ENCODE peak calls at places on chromosomes 12 and 14, in four cellular contexts. P, G, U and B are unnamed samples.

GRCh38 chr14:50037240-50037639 is 79.1 kb downstream of the VCPKMT start:
- DNase-seq in P (no peak), G (no peak), U (no peak), B (no peak)

GRCh38 chr12:3987571-3987970 is 114.4 kb upstream of the PARP11 start:
- DNase-seq in P (no peak), G (no peak), U (no peak), B (no peak)

GRCh38 chr12:105813201-105813600 is 325.6 kb downstream of the NUAK1 start:
- DNase-seq in P (no peak), G (no peak), U (no peak), B (no peak)

GRCh38 chr12:29799591-29799990 is 15.8 kb upstream of the TMTC1 start:
- DNase-seq in P (no peak), G (no peak), U (no peak), B (no peak)

GRCh38 chr12:63940295-63940997 is 95.9 kb downstream of the SRGAP1 start:
- DNase-seq in P (no peak), G (no peak), U (no peak), B (no peak)

GRCh38 chr14:68167019-68167716 is 347.6 kb downstream of the RAD51B start:
- DNase-seq in P (no peak), G (no peak), U (no peak), B (no peak)

GRCh38 chr12:95820096-95820703 is 29.6 kb upstream of the NTN4 start:
- DNase-seq in P (peak; percentile 72), G (no peak), U (no peak), B (peak; percentile 49)

GRCh38 chr12:108305520-108305919 is 33.6 kb downstream of the CMKLR1 start:
- DNase-seq in P (no peak), G (no peak), U (no peak), B (peak; percentile 48)

GRCh38 chr12:132797820-132798570 is 30.7 kb downstream of the GOLGA3 start:
- DNase-seq in P (no peak), G (no peak), U (no peak), B (no peak)

GRCh38 chr12:64558754-64559153 is 51.5 kb upstream of the RASSF3 start:
- DNase-seq in P (no peak), G (no peak), U (no peak), B (no peak)

GRCh38 chr14:67853207-67853606 is 33.6 kb downstream of the RAD51B start:
- DNase-seq in P (no peak), G (no peak), U (no peak), B (no peak)

GRCh38 chr12:75981773-75982564 is 49.6 kb downstream of the PHLDA1 start:
- DNase-seq in P (no peak), G (no peak), U (no peak), B (no peak)

GRCh38 chr12:32444895-32445294 is 45.5 kb downstream of the FGD4 start:
- DNase-seq in P (no peak), G (no peak), U (no peak), B (no peak)

GRCh38 chr12:53623526-53623925 is 2.7 kb downstream of the ATF7 start:
- DNase-seq in P (no peak), G (no peak), U (no peak), B (no peak)

GRCh38 chr14:57865450-57866198 is at the start of gene SLC35F4:
- DNase-seq in P (peak; percentile 5), G (no peak), U (no peak), B (peak; percentile 90)

GRCh38 chr12:45973526-45973925 is 16.8 kb downstream of the SCAF11 start:
- DNase-seq in P (no peak), G (no peak), U (no peak), B (no peak)

GRCh38 chr12:76276499-76277151 is 71.6 kb downstream of the BBS10 start:
- DNase-seq in P (no peak), G (no peak), U (no peak), B (no peak)

GRCh38 chr14:30569216-30569902 is 10.4 kb downstream of the G2E3 start:
- DNase-seq in P (no peak), G (no peak), U (no peak), B (no peak)

GRCh38 chr12:96233168-96233567 is 39.0 kb downstream of the ELK3 start:
- DNase-seq in P (no peak), G (no peak), U (no peak), B (no peak)

GRCh38 chr12:11941601-11942360 is 129.0 kb upstream of the BCL2L14 start:
- DNase-seq in P (no peak), G (no peak), U (no peak), B (no peak)

GRCh38 chr14:20692111-20692751 is 3.7 kb downstream of the ANG start:
- DNase-seq in P (no peak), G (no peak), U (peak; percentile 72), B (no peak)

GRCh38 chr14:75341639-75342038 is 63.0 kb downstream of the FOS start:
- DNase-seq in P (no peak), G (no peak), U (no peak), B (no peak)

GRCh38 chr12:75909714-75910451 is 121.7 kb downstream of the PHLDA1 start:
- DNase-seq in P (no peak), G (no peak), U (no peak), B (no peak)

GRCh38 chr14:30387856-30388255 is 171.1 kb upstream of the G2E3 start:
- DNase-seq in P (no peak), G (no peak), U (no peak), B (no peak)

GRCh38 chr12:25115677-25116076 is 79.3 kb downstream of the DNAI7 start:
- DNase-seq in P (no peak), G (no peak), U (no peak), B (no peak)

GRCh38 chr12:32566663-32567634 is 112.2 kb upstream of the DNM1L start:
- DNase-seq in P (no peak), G (no peak), U (no peak), B (no peak)

GRCh38 chr12:94650143-94651056 is at the start of gene TMCC3:
- DNase-seq in P (peak; percentile 28), G (no peak), U (peak; percentile 14), B (peak; percentile 73)

GRCh38 chr14:104678901-104679705 is 10.3 kb upstream of the INF2 start:
- DNase-seq in P (no peak), G (no peak), U (no peak), B (no peak)

GRCh38 chr14:104680806-104681688 is 8.4 kb upstream of the INF2 start:
- DNase-seq in P (peak; percentile 87), G (peak; percentile 83), U (no peak), B (no peak)

GRCh38 chr14:104681689-104682074 is 7.7 kb upstream of the INF2 start:
- DNase-seq in P (peak; percentile 91), G (no peak), U (no peak), B (peak; percentile 57)

GRCh38 chr14:104678346-104678745 is 11.1 kb upstream of the INF2 start:
- DNase-seq in P (no peak), G (no peak), U (no peak), B (peak; percentile 32)

DNA sequence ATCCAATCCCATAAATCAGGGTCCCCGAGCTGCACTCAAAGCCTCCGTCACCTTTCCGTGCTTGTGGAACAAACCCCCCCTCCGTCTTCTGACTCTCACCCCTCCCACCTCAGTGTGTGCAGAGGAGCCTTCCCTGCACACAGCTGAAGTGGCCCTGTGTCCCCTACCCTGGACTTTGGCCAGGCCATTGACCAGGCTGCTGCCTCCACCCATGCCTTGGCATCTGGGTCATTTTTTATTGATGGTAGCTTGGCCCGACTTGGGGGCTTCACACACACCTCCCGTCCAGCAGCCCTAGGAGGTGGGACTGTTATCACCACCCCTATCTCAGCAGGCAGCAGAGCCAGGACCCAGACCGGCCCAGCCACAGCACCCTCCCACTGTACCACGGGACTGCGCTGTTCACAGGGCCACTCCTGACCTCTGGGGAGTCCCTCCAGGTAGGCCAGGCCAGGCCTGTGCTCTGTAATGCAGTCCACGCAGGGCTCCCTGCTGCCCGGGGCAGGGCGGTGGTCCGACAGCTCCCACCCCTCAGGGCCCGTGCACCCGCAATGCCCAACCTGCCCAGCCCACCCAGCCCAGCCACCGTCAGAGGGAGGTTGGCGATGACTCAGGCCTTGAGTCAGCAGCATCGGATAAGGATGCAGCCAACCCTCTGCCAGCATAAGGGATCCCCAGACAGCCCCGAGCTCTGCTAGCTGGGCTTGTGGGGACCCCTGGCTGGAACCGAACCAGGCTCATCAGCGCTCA is 9.2 kb upstream of the INF2 start:
- DNase-seq in P (peak; percentile 85), G (no peak), U (no peak), B (peak; percentile 34)
- H3K4me1 ChIP-seq in P (peaks cover 78% of the 10 kb centered on the region), G (peaks cover 47% of the 10 kb centered on the region), U (peaks cover 27% of the 10 kb centered on the region), B (peaks cover 32% of the 10 kb centered on the region)

DNA sequence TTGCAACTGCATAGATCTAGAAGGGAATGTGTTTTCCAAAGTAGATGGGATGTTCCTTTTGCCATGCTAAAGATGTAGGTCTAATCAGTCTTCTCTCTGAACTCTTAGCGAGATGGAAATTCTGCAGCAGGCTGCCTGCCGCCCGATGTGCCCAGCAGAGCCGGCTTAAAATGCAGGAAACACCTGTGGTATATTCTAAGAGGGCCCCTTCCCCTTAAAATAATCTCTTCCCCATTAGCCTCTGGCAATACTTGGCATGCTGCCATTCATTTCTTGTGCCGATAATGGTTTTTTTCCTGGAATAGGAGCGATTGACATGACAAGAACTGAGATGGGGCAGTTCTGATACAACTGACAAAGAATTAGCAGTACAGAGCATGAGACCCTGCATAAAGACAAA is 29.9 kb upstream of the NTF3 start:
- DNase-seq in P (no peak), G (no peak), U (no peak), B (no peak)
- H3K4me1 ChIP-seq in P (no peaks in the 10 kb centered on the region), G (no peaks in the 10 kb centered on the region), U (no peaks in the 10 kb centered on the region), B (no peaks in the 10 kb centered on the region)

GRCh38 chr14:93964820-93965286 is 11.5 kb downstream of the ASB2 start:
- DNase-seq in P (no peak), G (no peak), U (no peak), B (no peak)

GRCh38 chr14:93963692-93964091 is 12.7 kb downstream of the ASB2 start:
- DNase-seq in P (no peak), G (peak; percentile 22), U (peak; percentile 56), B (no peak)

GRCh38 chr14:93964281-93964680 is 12.1 kb downstream of the ASB2 start:
- DNase-seq in P (no peak), G (no peak), U (no peak), B (no peak)

GRCh38 chr14:93965968-93966474 is 10.3 kb downstream of the ASB2 start:
- DNase-seq in P (no peak), G (no peak), U (no peak), B (no peak)

GRCh38 chr14:93965287-93965821 is 11.0 kb downstream of the ASB2 start:
- DNase-seq in P (peak; percentile 32), G (no peak), U (no peak), B (no peak)
- H3K4me1 ChIP-seq in P (peaks cover 14% of the 10 kb centered on the region), G (peaks cover 81% of the 10 kb centered on the region), U (peaks cover 44% of the 10 kb centered on the region), B (no peaks in the 10 kb centered on the region)

DNA sequence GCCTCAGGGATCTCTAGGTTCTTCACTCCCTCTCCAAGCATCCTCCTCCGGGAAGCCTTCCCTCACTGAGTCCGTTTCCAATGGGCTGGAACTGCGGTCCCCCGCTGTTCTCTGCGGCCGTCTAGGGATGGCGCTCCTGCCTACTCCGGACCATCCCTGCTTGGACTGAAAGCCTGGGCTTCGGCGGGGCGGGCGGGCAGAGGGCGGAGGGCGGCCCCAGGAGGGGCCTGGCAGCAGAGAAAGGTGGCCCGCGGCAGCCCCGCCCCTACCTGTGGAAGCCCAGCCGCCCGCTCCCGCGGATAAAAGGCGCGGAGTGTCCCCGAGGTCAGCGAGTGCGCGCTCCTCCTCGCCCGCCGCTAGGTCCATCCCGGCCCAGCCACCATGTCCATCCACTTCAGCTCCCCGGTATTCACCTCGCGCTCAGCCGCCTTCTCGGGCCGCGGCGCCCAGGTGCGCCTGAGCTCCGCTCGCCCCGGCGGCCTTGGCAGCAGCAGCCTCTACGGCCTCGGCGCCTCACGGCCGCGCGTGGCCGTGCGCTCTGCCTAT is at the start of gene KRT7:
- DNase-seq in P (peak; percentile 90), G (no peak), U (no peak), B (peak; percentile 96)
- H3K4me1 ChIP-seq in P (peaks cover 72% of the 10 kb centered on the region), G (no peaks in the 10 kb centered on the region), U (no peaks in the 10 kb centered on the region), B (peaks cover 51% of the 10 kb centered on the region)